ENCODE peak calls at places on chromosomes 5 and 9, in eight cellular contexts. F is astrocyte of the cerebellum; U is endodermal cell; D is CD8-positive, alpha-beta T cell; K is cardiac muscle cell; A is heart right ventricle; M is WTC11; V is fibroblast of mammary gland. R is an unnamed sample.

GRCh38 chr5:1020461-1020961 is 11.9 kb downstream of the NKD2 start:
- DNase-seq in F (no peak), M (peak; percentile 12), A (no peak), V (no peak), D (no peak), K (no peak), U (no peak), R (no peak)

GRCh38 chr5:20832204-20833080 is 844.4 kb upstream of the CDH18 start:
- DNase-seq in K (no peak), F (no peak), V (no peak), A (no peak), M (no peak), U (no peak), D (no peak), R (no peak)

GRCh38 chr5:175610898-175611297 is 47.0 kb upstream of the HRH2 start:
- DNase-seq in U (peak; percentile 6), D (no peak), A (no peak), M (no peak), F (no peak), V (no peak), K (no peak), R (no peak)

GRCh38 chr9:109602987-109603386 is 104.9 kb upstream of the PTPN3 start:
- DNase-seq in D (no peak), M (no peak), F (peak; percentile 77), K (no peak), A (no peak), V (peak; percentile 6), U (no peak), R (no peak)

GRCh38 chr5:5141011-5141599 is 975 bp downstream of the ADAMTS16 start:
- DNase-seq in M (no peak), K (no peak), F (no peak), U (no peak), V (no peak), A (no peak), D (no peak), R (no peak)

GRCh38 chr5:16889203-16889971 is 46.7 kb downstream of the MYO10 start:
- DNase-seq in K (peak; percentile 69), A (no peak), V (peak; percentile 59), D (no peak), M (no peak), F (no peak), U (no peak), R (no peak)

GRCh38 chr5:59840200-59840601 is 53.3 kb downstream of the PDE4D start:
- DNase-seq in M (no peak), V (peak; percentile 36), D (no peak), F (no peak), A (no peak), K (peak; percentile 45), U (no peak), R (no peak)

GRCh38 chr9:1604942-1605560 is 410.1 kb upstream of the SMARCA2 start:
- DNase-seq in F (no peak), D (no peak), M (no peak), U (peak; percentile 41), K (peak; percentile 62), A (no peak), V (peak; percentile 45), R (no peak)

GRCh38 chr5:127844631-127845030 is 141.4 kb downstream of the CCDC192 start:
- DNase-seq in F (no peak), A (peak; percentile 52), D (no peak), V (no peak), U (peak; percentile 52), M (no peak), K (no peak), R (no peak)

GRCh38 chr5:43833966-43834365 is 231.0 kb downstream of the NNT start:
- DNase-seq in K (no peak), D (no peak), M (no peak), F (no peak), V (no peak), U (no peak), A (no peak), R (no peak)

GRCh38 chr5:140362875-140363630 is 3.1 kb downstream of the SLC4A9 start:
- DNase-seq in M (peak; percentile 95), F (no peak), U (peak; percentile 98), D (peak; percentile 83), V (peak; percentile 58), A (peak; percentile 73), K (peak; percentile 76), R (peak; percentile 92)

GRCh38 chr5:16922430-16922829 is 13.7 kb downstream of the MYO10 start:
- DNase-seq in D (no peak), K (no peak), V (no peak), M (no peak), F (no peak), U (no peak), A (no peak), R (no peak)

GRCh38 chr5:56858777-56859442 is 43.6 kb downstream of the MAP3K1 start:
- DNase-seq in V (no peak), A (no peak), F (no peak), D (no peak), M (no peak), K (no peak), U (no peak), R (no peak)

GRCh38 chr9:20426019-20426418 is 196.3 kb downstream of the MLLT3 start:
- DNase-seq in F (no peak), M (no peak), K (no peak), V (no peak), U (no peak), D (no peak), A (no peak), R (no peak)

GRCh38 chr5:94694671-94695070 is 76.2 kb downstream of the SLF1 start:
- DNase-seq in F (no peak), U (no peak), K (no peak), V (no peak), D (no peak), M (no peak), A (no peak), R (no peak)

GRCh38 chr5:126830061-126830460 is 53.1 kb downstream of the LMNB1 start:
- DNase-seq in A (no peak), F (no peak), U (no peak), V (no peak), K (no peak), M (no peak), D (no peak), R (no peak)

GRCh38 chr5:14029185-14029584 is 84.7 kb upstream of the DNAH5 start:
- DNase-seq in V (no peak), F (no peak), U (no peak), K (no peak), D (no peak), A (no peak), M (no peak), R (no peak)

GRCh38 chr9:130409250-130409649 is 35.5 kb upstream of the ASS1 start:
- DNase-seq in A (no peak), U (no peak), F (no peak), M (no peak), V (no peak), K (no peak), D (no peak), R (no peak)

GRCh38 chr9:99023229-99023628 is 79.5 kb downstream of the COL15A1 start:
- DNase-seq in U (no peak), A (no peak), K (no peak), V (no peak), D (no peak), F (no peak), M (no peak), R (no peak)
- TF ChIP-seq CTCF in U (no peak), A (no peak), K (no peak), V (no peak), D (no peak), F (no peak), M (no peak), R (no peak)

GRCh38 chr9:73270967-73271722 is 119.5 kb downstream of the ANXA1 start:
- DNase-seq in F (peak; percentile 83), D (no peak), V (peak; percentile 92), M (no peak), A (no peak), K (peak; percentile 92), U (no peak), R (no peak)

GRCh38 chr9:73264636-73265035 is 113.0 kb downstream of the ANXA1 start:
- DNase-seq in M (no peak), D (no peak), K (no peak), F (no peak), U (no peak), A (no peak), V (peak; percentile 5), R (no peak)

GRCh38 chr9:73265876-73266275 is 114.2 kb downstream of the ANXA1 start:
- DNase-seq in D (no peak), U (no peak), V (no peak), M (no peak), A (no peak), K (no peak), F (no peak), R (no peak)

DNA sequence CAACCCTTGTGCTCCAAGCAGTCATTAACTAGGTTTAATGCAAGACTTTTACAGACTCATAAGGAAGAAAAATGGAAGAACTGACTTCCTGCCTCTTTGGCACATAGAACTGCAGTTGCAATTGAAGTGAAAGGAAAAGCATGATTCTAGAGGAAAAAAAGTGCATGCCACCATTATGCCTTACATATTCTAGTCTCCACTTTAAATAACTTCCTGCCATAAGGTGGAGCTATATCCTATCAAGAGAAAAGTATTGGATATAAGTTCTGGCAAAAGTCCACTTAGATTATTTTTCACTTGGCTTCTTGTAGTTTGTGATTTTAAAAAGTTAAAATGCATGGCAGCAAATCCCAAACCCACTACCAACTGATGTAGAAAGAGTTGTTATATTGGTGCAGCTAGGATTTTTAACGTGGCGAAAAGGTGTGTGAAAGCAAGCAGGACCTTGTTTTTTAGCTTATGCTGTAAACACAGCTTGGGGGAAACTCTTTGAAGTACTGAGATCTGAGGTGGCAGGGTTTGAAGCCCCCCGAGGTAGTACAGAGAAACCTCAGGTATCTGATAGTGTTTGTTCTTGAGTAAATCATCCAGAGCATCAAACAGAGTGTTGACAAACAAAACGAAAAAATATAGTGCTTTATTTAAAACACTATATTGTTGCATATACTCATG is 117.9 kb downstream of the ANXA1 start:
- DNase-seq in M (no peak), K (peak; percentile 63), A (no peak), F (peak; percentile 24), D (no peak), V (peak; percentile 59), U (peak; percentile 60), R (no peak)
- TF ChIP-seq CTCF in M (peak; percentile 13), K (peak; percentile 32), A (peak; percentile 44), F (peak; percentile 12), D (no peak), V (peak; percentile 43), U (peak; percentile 69), R (peak; percentile 17)

GRCh38 chr5:82772281-82772680 is 304.9 kb downstream of the TMEM167A start:
- DNase-seq in K (no peak), M (no peak), F (no peak), A (no peak), V (no peak), U (no peak), D (no peak), R (no peak)

DNA sequence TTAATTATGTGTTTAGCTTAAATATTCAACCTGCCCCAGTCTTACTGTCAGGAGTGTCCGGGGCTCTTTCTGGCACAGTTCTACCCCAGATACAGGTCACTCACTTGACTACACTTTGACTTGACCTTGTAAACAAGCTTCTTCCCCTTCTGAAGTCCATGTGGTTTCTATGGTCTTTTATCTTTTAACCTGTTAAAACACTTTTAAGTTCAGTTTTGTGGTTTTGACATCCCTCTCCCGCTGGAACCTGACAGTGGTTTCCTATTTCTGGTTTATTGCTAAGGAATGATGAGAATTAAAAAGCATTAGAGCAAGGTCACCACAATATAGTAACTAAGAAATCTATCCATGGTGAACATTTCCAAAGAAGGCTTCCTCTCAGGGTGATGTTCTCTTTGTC is 300.1 kb downstream of the TMEM167A start:
- DNase-seq in K (no peak), U (no peak), M (no peak), F (no peak), V (no peak), D (no peak), A (no peak), R (no peak)
- TF ChIP-seq CTCF in K (no peak), U (no peak), M (no peak), F (no peak), V (no peak), D (no peak), A (no peak), R (no peak)

GRCh38 chr5:87069974-87070608 is 197.6 kb upstream of the RASA1 start:
- DNase-seq in D (no peak), V (peak; percentile 75), M (no peak), F (peak; percentile 60), K (peak; percentile 81), U (peak; percentile 51), A (peak; percentile 16), R (no peak)
- TF ChIP-seq CTCF in D (no peak), V (peak; percentile 69), M (no peak), F (peak; percentile 64), K (peak; percentile 63), U (peak; percentile 62), A (peak; percentile 64), R (peak; percentile 7)

R was measured in nephron progenitor cell.